ENCODE peak calls at places on chromosomes 6 and 20, in ten cellular contexts. B is GM13977; N is lower leg skin; S is nephron progenitor cell; D is HFF-Myc; V is cardiac muscle cell; E is IMR-90; R is BJ; J is H1; Z is CD4-positive, alpha-beta memory T cell. L is an unnamed sample.

GRCh38 chr20:2798814-2799213 is 1.6 kb downstream of the CPXM1 start:
- DNase-seq in B (peak; percentile 46), N (no peak), S (peak; percentile 56), D (no peak), V (peak; percentile 27), E (peak; percentile 10), R (no peak), J (no peak), Z (no peak), L (no peak)

GRCh38 chr6:142195862-142196536 is 48.9 kb downstream of the VTA1 start:
- DNase-seq in B (no peak), N (no peak), S (no peak), D (no peak), V (no peak), E (peak; percentile 44), R (no peak), J (no peak), Z (no peak), L (no peak)

GRCh38 chr20:51469046-51469445 is 73.5 kb downstream of the NFATC2 start:
- DNase-seq in B (no peak), N (no peak), S (no peak), D (no peak), V (no peak), E (no peak), R (no peak), J (no peak), Z (no peak), L (no peak)

GRCh38 chr6:111710439-111710838 is 104.8 kb upstream of the TRAF3IP2 start:
- DNase-seq in B (no peak), N (no peak), S (no peak), D (no peak), V (no peak), E (no peak), R (no peak), J (no peak), Z (no peak), L (no peak)

GRCh38 chr6:25962368-25963127 is at the start of gene TRIM38:
- DNase-seq in B (peak; percentile 61), N (peak; percentile 94), S (no peak), D (peak; percentile 90), V (peak; percentile 95), E (peak; percentile 89), R (peak; percentile 83), J (no peak), Z (peak; percentile 82), L (peak; percentile 77)

GRCh38 chr6:6993503-6994237 is 114.1 kb upstream of the RREB1 start:
- DNase-seq in B (no peak), N (no peak), S (no peak), D (no peak), V (no peak), E (no peak), R (no peak), J (no peak), Z (no peak), L (no peak)

GRCh38 chr6:147904416-147904815 is 395.9 kb downstream of the SAMD5 start:
- DNase-seq in B (no peak), N (no peak), S (no peak), D (no peak), V (no peak), E (no peak), R (no peak), J (no peak), Z (no peak), L (no peak)

GRCh38 chr20:24469116-24470030 is at the start of gene SYNDIG1:
- DNase-seq in B (no peak), N (no peak), S (peak; percentile 67), D (no peak), V (peak; percentile 6), E (no peak), R (no peak), J (peak; percentile 84), Z (no peak), L (no peak)

GRCh38 chr20:31979713-31980426 is 11.9 kb downstream of the XKR7 start:
- DNase-seq in B (no peak), N (no peak), S (no peak), D (no peak), V (peak; percentile 16), E (no peak), R (no peak), J (no peak), Z (no peak), L (no peak)

GRCh38 chr20:49549806-49550551 is 18.0 kb downstream of the PTGIS start:
- DNase-seq in B (no peak), N (no peak), S (no peak), D (no peak), V (no peak), E (no peak), R (no peak), J (peak; percentile 28), Z (no peak), L (no peak)

GRCh38 chr6:111711476-111711875 is 105.8 kb upstream of the TRAF3IP2 start:
- DNase-seq in B (no peak), N (no peak), S (peak; percentile 27), D (no peak), V (no peak), E (no peak), R (no peak), J (no peak), Z (no peak), L (no peak)

GRCh38 chr6:123604067-123604466 is 32.7 kb downstream of the TRDN start:
- DNase-seq in B (no peak), N (no peak), S (no peak), D (no peak), V (no peak), E (no peak), R (no peak), J (no peak), Z (no peak), L (no peak)

GRCh38 chr20:62628691-62629090 is 13.6 kb upstream of the SLCO4A1 start:
- DNase-seq in B (no peak), N (no peak), S (no peak), D (no peak), V (no peak), E (peak; percentile 13), R (no peak), J (no peak), Z (no peak), L (no peak)

GRCh38 chr20:3606021-3606420 is 57.2 kb downstream of the GFRA4 start:
- DNase-seq in B (no peak), N (no peak), S (no peak), D (no peak), V (peak; percentile 40), E (peak; percentile 63), R (peak; percentile 15), J (no peak), Z (no peak), L (no peak)

GRCh38 chr6:24245275-24245674 is 112.6 kb downstream of the DCDC2 start:
- DNase-seq in B (no peak), N (no peak), S (no peak), D (no peak), V (no peak), E (no peak), R (no peak), J (no peak), Z (no peak), L (no peak)

GRCh38 chr20:34403908-34404307 is 40.8 kb downstream of the ITCH start:
- DNase-seq in B (peak; percentile 42), N (no peak), S (no peak), D (no peak), V (no peak), E (no peak), R (no peak), J (no peak), Z (no peak), L (no peak)

GRCh38 chr6:148240463-148240845 is 102.2 kb upstream of the SASH1 start:
- DNase-seq in B (no peak), N (no peak), S (no peak), D (no peak), V (peak; percentile 69), E (peak; percentile 86), R (peak; percentile 60), J (no peak), Z (no peak), L (no peak)

GRCh38 chr6:137823826-137824501 is 43.1 kb upstream of the TNFAIP3 start:
- DNase-seq in B (no peak), N (peak; percentile 75), S (peak; percentile 13), D (peak; percentile 9), V (peak; percentile 89), E (peak; percentile 84), R (peak; percentile 23), J (no peak), Z (peak; percentile 92), L (no peak)

GRCh38 chr6:16519265-16520242 is 241.7 kb downstream of the ATXN1 start:
- DNase-seq in B (no peak), N (no peak), S (no peak), D (no peak), V (peak; percentile 61), E (no peak), R (no peak), J (no peak), Z (no peak), L (no peak)

GRCh38 chr6:115882174-115882573 is 178.5 kb downstream of the FRK start:
- DNase-seq in B (no peak), N (no peak), S (no peak), D (no peak), V (no peak), E (no peak), R (no peak), J (no peak), Z (no peak), L (no peak)

GRCh38 chr6:160950507-160950906 is 41.1 kb upstream of the MAP3K4 start:
- DNase-seq in B (no peak), N (peak; percentile 52), S (no peak), D (no peak), V (peak; percentile 38), E (peak; percentile 44), R (no peak), J (no peak), Z (no peak), L (no peak)

GRCh38 chr6:158703840-158704822 is 54.3 kb downstream of the SYTL3 start:
- DNase-seq in B (peak; percentile 88), N (peak; percentile 80), S (peak; percentile 90), D (no peak), V (peak; percentile 71), E (peak; percentile 28), R (no peak), J (peak; percentile 97), Z (peak; percentile 82), L (no peak)

GRCh38 chr20:46028772-46029371 is at the start of gene SLC12A5:
- DNase-seq in B (no peak), N (no peak), S (no peak), D (no peak), V (no peak), E (no peak), R (no peak), J (no peak), Z (no peak), L (no peak)

GRCh38 chr6:107310362-107310761 is 149.0 kb downstream of the PDSS2 start:
- DNase-seq in B (no peak), N (no peak), S (no peak), D (no peak), V (no peak), E (no peak), R (no peak), J (no peak), Z (no peak), L (no peak)

GRCh38 chr6:97085772-97086171 is 161.2 kb downstream of the KLHL32 start:
- DNase-seq in B (no peak), N (no peak), S (no peak), D (no peak), V (no peak), E (peak; percentile 19), R (peak; percentile 17), J (no peak), Z (no peak), L (no peak)

GRCh38 chr20:62560162-62560561 is 82.1 kb upstream of the SLCO4A1 start:
- DNase-seq in B (no peak), N (no peak), S (no peak), D (no peak), V (no peak), E (no peak), R (no peak), J (no peak), Z (no peak), L (no peak)

GRCh38 chr6:39905640-39905975 is 28.7 kb downstream of the MOCS1 start:
- DNase-seq in B (no peak), N (no peak), S (no peak), D (no peak), V (no peak), E (no peak), R (no peak), J (no peak), Z (no peak), L (no peak)

GRCh38 chr6:133241088-133241900 is at the start of gene EYA4:
- DNase-seq in B (peak; percentile 24), N (no peak), S (peak; percentile 65), D (no peak), V (peak; percentile 45), E (peak; percentile 74), R (no peak), J (peak; percentile 75), Z (no peak), L (no peak)